ENCODE peak calls at places on chromosomes 7 and 10, in eight cellular contexts. One of them, this sample, is unnamed.

GRCh38 chr10:114538544-114538906 is 119.5 kb downstream of the ABLIM1 start:
- DNase-seq in stimulated activated CD4-positive, alpha-beta T cell treated with anti-CD3 and anti-CD28 coated beads, Interleukin-1b, Interleukin-23, amount 100 ng/mL, for 1 hour: no peak
- DNase-seq in effector memory CD4-positive, alpha-beta T cell: peak
- DNase-seq in AG08395: no peak
- DNase-seq in NCI-H460: no peak
- DNase-seq in ovary: no peak
- DNase-seq in iris pigment epithelial cell: no peak
- DNase-seq in GM23248: no peak
- DNase-seq in this sample: no peak

GRCh38 chr7:7201583-7202374 is 19.4 kb downstream of the C1GALT1 start:
- DNase-seq in AG08395: no peak
- DNase-seq in effector memory CD4-positive, alpha-beta T cell: no peak
- DNase-seq in ovary: no peak
- DNase-seq in NCI-H460: no peak
- DNase-seq in stimulated activated CD4-positive, alpha-beta T cell treated with anti-CD3 and anti-CD28 coated beads, Interleukin-1b, Interleukin-23, amount 100 ng/mL, for 1 hour: peak
- DNase-seq in iris pigment epithelial cell: no peak
- DNase-seq in GM23248: no peak
- DNase-seq in this sample: no peak

GRCh38 chr7:129417073-129417472 is 17.2 kb upstream of the STRIP2 start:
- DNase-seq in iris pigment epithelial cell: no peak
- DNase-seq in ovary: no peak
- DNase-seq in stimulated activated CD4-positive, alpha-beta T cell treated with anti-CD3 and anti-CD28 coated beads, Interleukin-1b, Interleukin-23, amount 100 ng/mL, for 1 hour: no peak
- DNase-seq in NCI-H460: no peak
- DNase-seq in GM23248: no peak
- DNase-seq in AG08395: no peak
- DNase-seq in effector memory CD4-positive, alpha-beta T cell: no peak
- DNase-seq in this sample: no peak

GRCh38 chr7:40836218-40836617 is 701.4 kb downstream of the SUGCT start:
- DNase-seq in ovary: no peak
- DNase-seq in iris pigment epithelial cell: peak
- DNase-seq in AG08395: no peak
- DNase-seq in GM23248: no peak
- DNase-seq in NCI-H460: no peak
- DNase-seq in effector memory CD4-positive, alpha-beta T cell: no peak
- DNase-seq in stimulated activated CD4-positive, alpha-beta T cell treated with anti-CD3 and anti-CD28 coated beads, Interleukin-1b, Interleukin-23, amount 100 ng/mL, for 1 hour: no peak
- DNase-seq in this sample: no peak

GRCh38 chr7:27180431-27181175 is 4.4 kb downstream of the HOXA11 start:
- DNase-seq in stimulated activated CD4-positive, alpha-beta T cell treated with anti-CD3 and anti-CD28 coated beads, Interleukin-1b, Interleukin-23, amount 100 ng/mL, for 1 hour: no peak
- DNase-seq in AG08395: no peak
- DNase-seq in NCI-H460: no peak
- DNase-seq in GM23248: no peak
- DNase-seq in ovary: no peak
- DNase-seq in effector memory CD4-positive, alpha-beta T cell: no peak
- DNase-seq in iris pigment epithelial cell: no peak
- DNase-seq in this sample: no peak

GRCh38 chr7:2689951-2690705 is 2.1 kb downstream of the AMZ1 start:
- DNase-seq in ovary: no peak
- DNase-seq in iris pigment epithelial cell: peak
- DNase-seq in NCI-H460: no peak
- DNase-seq in stimulated activated CD4-positive, alpha-beta T cell treated with anti-CD3 and anti-CD28 coated beads, Interleukin-1b, Interleukin-23, amount 100 ng/mL, for 1 hour: no peak
- DNase-seq in AG08395: no peak
- DNase-seq in effector memory CD4-positive, alpha-beta T cell: no peak
- DNase-seq in GM23248: peak
- DNase-seq in this sample: no peak

GRCh38 chr7:124996778-124997177 is 67.2 kb upstream of the POT1 start:
- DNase-seq in AG08395: no peak
- DNase-seq in ovary: no peak
- DNase-seq in effector memory CD4-positive, alpha-beta T cell: no peak
- DNase-seq in iris pigment epithelial cell: peak
- DNase-seq in NCI-H460: peak
- DNase-seq in stimulated activated CD4-positive, alpha-beta T cell treated with anti-CD3 and anti-CD28 coated beads, Interleukin-1b, Interleukin-23, amount 100 ng/mL, for 1 hour: no peak
- DNase-seq in GM23248: peak
- DNase-seq in this sample: no peak

GRCh38 chr7:85234746-85235145 is 47.9 kb upstream of the SEMA3D start:
- DNase-seq in AG08395: no peak
- DNase-seq in iris pigment epithelial cell: no peak
- DNase-seq in stimulated activated CD4-positive, alpha-beta T cell treated with anti-CD3 and anti-CD28 coated beads, Interleukin-1b, Interleukin-23, amount 100 ng/mL, for 1 hour: no peak
- DNase-seq in effector memory CD4-positive, alpha-beta T cell: no peak
- DNase-seq in ovary: no peak
- DNase-seq in NCI-H460: no peak
- DNase-seq in GM23248: no peak
- DNase-seq in this sample: no peak

GRCh38 chr10:55746002-55746401 is 615.1 kb downstream of the ZWINT start:
- DNase-seq in effector memory CD4-positive, alpha-beta T cell: no peak
- DNase-seq in ovary: no peak
- DNase-seq in AG08395: no peak
- DNase-seq in stimulated activated CD4-positive, alpha-beta T cell treated with anti-CD3 and anti-CD28 coated beads, Interleukin-1b, Interleukin-23, amount 100 ng/mL, for 1 hour: no peak
- DNase-seq in NCI-H460: no peak
- DNase-seq in iris pigment epithelial cell: no peak
- DNase-seq in GM23248: no peak
- DNase-seq in this sample: no peak

GRCh38 chr7:158828343-158829020 is 827 bp downstream of the ESYT2 start:
- DNase-seq in GM23248: peak
- DNase-seq in stimulated activated CD4-positive, alpha-beta T cell treated with anti-CD3 and anti-CD28 coated beads, Interleukin-1b, Interleukin-23, amount 100 ng/mL, for 1 hour: no peak
- DNase-seq in iris pigment epithelial cell: peak
- DNase-seq in NCI-H460: no peak
- DNase-seq in effector memory CD4-positive, alpha-beta T cell: no peak
- DNase-seq in AG08395: no peak
- DNase-seq in ovary: peak
- DNase-seq in this sample: peak

GRCh38 chr10:58440484-58440883 is 55.3 kb downstream of the TFAM start:
- DNase-seq in iris pigment epithelial cell: no peak
- DNase-seq in NCI-H460: no peak
- DNase-seq in effector memory CD4-positive, alpha-beta T cell: no peak
- DNase-seq in AG08395: no peak
- DNase-seq in stimulated activated CD4-positive, alpha-beta T cell treated with anti-CD3 and anti-CD28 coated beads, Interleukin-1b, Interleukin-23, amount 100 ng/mL, for 1 hour: no peak
- DNase-seq in ovary: no peak
- DNase-seq in GM23248: no peak
- DNase-seq in this sample: no peak

GRCh38 chr7:1312098-1313070 is 79.7 kb downstream of the UNCX start:
- DNase-seq in ovary: no peak
- DNase-seq in iris pigment epithelial cell: no peak
- DNase-seq in AG08395: no peak
- DNase-seq in stimulated activated CD4-positive, alpha-beta T cell treated with anti-CD3 and anti-CD28 coated beads, Interleukin-1b, Interleukin-23, amount 100 ng/mL, for 1 hour: no peak
- DNase-seq in GM23248: no peak
- DNase-seq in NCI-H460: no peak
- DNase-seq in effector memory CD4-positive, alpha-beta T cell: no peak
- DNase-seq in this sample: peak

GRCh38 chr10:79137826-79138225 is 69.1 kb downstream of the ZMIZ1 start:
- DNase-seq in AG08395: no peak
- DNase-seq in GM23248: no peak
- DNase-seq in iris pigment epithelial cell: no peak
- DNase-seq in ovary: peak
- DNase-seq in effector memory CD4-positive, alpha-beta T cell: no peak
- DNase-seq in NCI-H460: no peak
- DNase-seq in stimulated activated CD4-positive, alpha-beta T cell treated with anti-CD3 and anti-CD28 coated beads, Interleukin-1b, Interleukin-23, amount 100 ng/mL, for 1 hour: no peak
- DNase-seq in this sample: no peak

GRCh38 chr7:112942981-112943380 is 143.6 kb downstream of the GPR85 start:
- DNase-seq in NCI-H460: no peak
- DNase-seq in AG08395: no peak
- DNase-seq in GM23248: no peak
- DNase-seq in iris pigment epithelial cell: no peak
- DNase-seq in ovary: no peak
- DNase-seq in stimulated activated CD4-positive, alpha-beta T cell treated with anti-CD3 and anti-CD28 coated beads, Interleukin-1b, Interleukin-23, amount 100 ng/mL, for 1 hour: no peak
- DNase-seq in effector memory CD4-positive, alpha-beta T cell: no peak
- DNase-seq in this sample: no peak

GRCh38 chr10:60572511-60573194 is 183.0 kb upstream of the ANK3 start:
- DNase-seq in iris pigment epithelial cell: peak
- DNase-seq in effector memory CD4-positive, alpha-beta T cell: no peak
- DNase-seq in GM23248: peak
- DNase-seq in stimulated activated CD4-positive, alpha-beta T cell treated with anti-CD3 and anti-CD28 coated beads, Interleukin-1b, Interleukin-23, amount 100 ng/mL, for 1 hour: no peak
- DNase-seq in AG08395: peak
- DNase-seq in NCI-H460: peak
- DNase-seq in ovary: peak
- DNase-seq in this sample: peak

GRCh38 chr10:15181576-15182156 is 13.2 kb upstream of the NMT2 start:
- DNase-seq in GM23248: no peak
- DNase-seq in ovary: no peak
- DNase-seq in NCI-H460: no peak
- DNase-seq in AG08395: no peak
- DNase-seq in stimulated activated CD4-positive, alpha-beta T cell treated with anti-CD3 and anti-CD28 coated beads, Interleukin-1b, Interleukin-23, amount 100 ng/mL, for 1 hour: no peak
- DNase-seq in iris pigment epithelial cell: no peak
- DNase-seq in effector memory CD4-positive, alpha-beta T cell: no peak
- DNase-seq in this sample: no peak

GRCh38 chr7:90938371-90938770 is 325.9 kb upstream of the FZD1 start:
- DNase-seq in effector memory CD4-positive, alpha-beta T cell: no peak
- DNase-seq in ovary: no peak
- DNase-seq in AG08395: no peak
- DNase-seq in iris pigment epithelial cell: peak
- DNase-seq in stimulated activated CD4-positive, alpha-beta T cell treated with anti-CD3 and anti-CD28 coated beads, Interleukin-1b, Interleukin-23, amount 100 ng/mL, for 1 hour: no peak
- DNase-seq in GM23248: peak
- DNase-seq in NCI-H460: no peak
- DNase-seq in this sample: no peak

GRCh38 chr7:128197586-128197985 is 43.5 kb upstream of the LEP start:
- DNase-seq in AG08395: peak
- DNase-seq in iris pigment epithelial cell: no peak
- DNase-seq in ovary: no peak
- DNase-seq in NCI-H460: no peak
- DNase-seq in stimulated activated CD4-positive, alpha-beta T cell treated with anti-CD3 and anti-CD28 coated beads, Interleukin-1b, Interleukin-23, amount 100 ng/mL, for 1 hour: no peak
- DNase-seq in effector memory CD4-positive, alpha-beta T cell: no peak
- DNase-seq in GM23248: peak
- DNase-seq in this sample: no peak

GRCh38 chr7:92809397-92810241 is 26.8 kb downstream of the CDK6 start:
- DNase-seq in NCI-H460: peak
- DNase-seq in stimulated activated CD4-positive, alpha-beta T cell treated with anti-CD3 and anti-CD28 coated beads, Interleukin-1b, Interleukin-23, amount 100 ng/mL, for 1 hour: no peak
- DNase-seq in AG08395: peak
- DNase-seq in effector memory CD4-positive, alpha-beta T cell: peak
- DNase-seq in GM23248: peak
- DNase-seq in ovary: peak
- DNase-seq in iris pigment epithelial cell: peak
- DNase-seq in this sample: peak

GRCh38 chr10:64115913-64116643 is 594.9 kb downstream of the REEP3 start:
- DNase-seq in effector memory CD4-positive, alpha-beta T cell: no peak
- DNase-seq in NCI-H460: peak
- DNase-seq in GM23248: peak
- DNase-seq in ovary: no peak
- DNase-seq in AG08395: no peak
- DNase-seq in stimulated activated CD4-positive, alpha-beta T cell treated with anti-CD3 and anti-CD28 coated beads, Interleukin-1b, Interleukin-23, amount 100 ng/mL, for 1 hour: no peak
- DNase-seq in iris pigment epithelial cell: peak
- DNase-seq in this sample: no peak

GRCh38 chr7:114225784-114226183 is 188.8 kb upstream of the FOXP2 start:
- DNase-seq in ovary: no peak
- DNase-seq in NCI-H460: no peak
- DNase-seq in GM23248: no peak
- DNase-seq in stimulated activated CD4-positive, alpha-beta T cell treated with anti-CD3 and anti-CD28 coated beads, Interleukin-1b, Interleukin-23, amount 100 ng/mL, for 1 hour: no peak
- DNase-seq in effector memory CD4-positive, alpha-beta T cell: no peak
- DNase-seq in AG08395: no peak
- DNase-seq in iris pigment epithelial cell: no peak
- DNase-seq in this sample: no peak

GRCh38 chr7:55362927-55363326 is 2.2 kb upstream of the LANCL2 start:
- DNase-seq in stimulated activated CD4-positive, alpha-beta T cell treated with anti-CD3 and anti-CD28 coated beads, Interleukin-1b, Interleukin-23, amount 100 ng/mL, for 1 hour: no peak
- DNase-seq in NCI-H460: no peak
- DNase-seq in ovary: no peak
- DNase-seq in iris pigment epithelial cell: no peak
- DNase-seq in effector memory CD4-positive, alpha-beta T cell: no peak
- DNase-seq in AG08395: no peak
- DNase-seq in GM23248: no peak
- DNase-seq in this sample: no peak

GRCh38 chr10:5480162-5480931 is 19.0 kb downstream of the CALML5 start:
- DNase-seq in AG08395: no peak
- DNase-seq in effector memory CD4-positive, alpha-beta T cell: no peak
- DNase-seq in GM23248: no peak
- DNase-seq in iris pigment epithelial cell: no peak
- DNase-seq in stimulated activated CD4-positive, alpha-beta T cell treated with anti-CD3 and anti-CD28 coated beads, Interleukin-1b, Interleukin-23, amount 100 ng/mL, for 1 hour: no peak
- DNase-seq in NCI-H460: no peak
- DNase-seq in ovary: no peak
- DNase-seq in this sample: no peak

GRCh38 chr7:129757991-129758390 is 146.5 kb downstream of the NRF1 start:
- DNase-seq in effector memory CD4-positive, alpha-beta T cell: no peak
- DNase-seq in GM23248: no peak
- DNase-seq in stimulated activated CD4-positive, alpha-beta T cell treated with anti-CD3 and anti-CD28 coated beads, Interleukin-1b, Interleukin-23, amount 100 ng/mL, for 1 hour: no peak
- DNase-seq in NCI-H460: no peak
- DNase-seq in iris pigment epithelial cell: no peak
- DNase-seq in AG08395: no peak
- DNase-seq in ovary: no peak
- DNase-seq in this sample: no peak

GRCh38 chr7:64880322-64881297 is 22.5 kb upstream of the ZNF273 start:
- DNase-seq in iris pigment epithelial cell: no peak
- DNase-seq in AG08395: no peak
- DNase-seq in GM23248: no peak
- DNase-seq in ovary: no peak
- DNase-seq in effector memory CD4-positive, alpha-beta T cell: no peak
- DNase-seq in NCI-H460: no peak
- DNase-seq in stimulated activated CD4-positive, alpha-beta T cell treated with anti-CD3 and anti-CD28 coated beads, Interleukin-1b, Interleukin-23, amount 100 ng/mL, for 1 hour: no peak
- DNase-seq in this sample: no peak

GRCh38 chr7:149870701-149871483 is 2.9 kb upstream of the ATP6V0E2 start:
- DNase-seq in GM23248: no peak
- DNase-seq in iris pigment epithelial cell: no peak
- DNase-seq in ovary: no peak
- DNase-seq in stimulated activated CD4-positive, alpha-beta T cell treated with anti-CD3 and anti-CD28 coated beads, Interleukin-1b, Interleukin-23, amount 100 ng/mL, for 1 hour: no peak
- DNase-seq in effector memory CD4-positive, alpha-beta T cell: no peak
- DNase-seq in NCI-H460: no peak
- DNase-seq in AG08395: no peak
- DNase-seq in this sample: no peak

GRCh38 chr10:117218654-117219053 is 21.4 kb downstream of the KCNK18 start:
- DNase-seq in effector memory CD4-positive, alpha-beta T cell: no peak
- DNase-seq in iris pigment epithelial cell: no peak
- DNase-seq in AG08395: no peak
- DNase-seq in GM23248: no peak
- DNase-seq in NCI-H460: no peak
- DNase-seq in ovary: no peak
- DNase-seq in stimulated activated CD4-positive, alpha-beta T cell treated with anti-CD3 and anti-CD28 coated beads, Interleukin-1b, Interleukin-23, amount 100 ng/mL, for 1 hour: no peak
- DNase-seq in this sample: no peak

GRCh38 chr7:97024209-97025129 is at the start of gene DLX5:
- DNase-seq in AG08395: peak
- DNase-seq in NCI-H460: no peak
- DNase-seq in ovary: no peak
- DNase-seq in stimulated activated CD4-positive, alpha-beta T cell treated with anti-CD3 and anti-CD28 coated beads, Interleukin-1b, Interleukin-23, amount 100 ng/mL, for 1 hour: no peak
- DNase-seq in effector memory CD4-positive, alpha-beta T cell: no peak
- DNase-seq in GM23248: peak
- DNase-seq in iris pigment epithelial cell: no peak
- DNase-seq in this sample: no peak

GRCh38 chr10:89887830-89888229 is 186.4 kb downstream of the KIF20B start:
- DNase-seq in stimulated activated CD4-positive, alpha-beta T cell treated with anti-CD3 and anti-CD28 coated beads, Interleukin-1b, Interleukin-23, amount 100 ng/mL, for 1 hour: no peak
- DNase-seq in GM23248: peak
- DNase-seq in iris pigment epithelial cell: peak
- DNase-seq in NCI-H460: no peak
- DNase-seq in ovary: no peak
- DNase-seq in effector memory CD4-positive, alpha-beta T cell: no peak
- DNase-seq in AG08395: no peak
- DNase-seq in this sample: no peak

GRCh38 chr10:14439451-14440259 is 108.9 kb upstream of the FRMD4A start:
- DNase-seq in NCI-H460: no peak
- DNase-seq in iris pigment epithelial cell: no peak
- DNase-seq in ovary: no peak
- DNase-seq in effector memory CD4-positive, alpha-beta T cell: no peak
- DNase-seq in AG08395: no peak
- DNase-seq in GM23248: peak
- DNase-seq in stimulated activated CD4-positive, alpha-beta T cell treated with anti-CD3 and anti-CD28 coated beads, Interleukin-1b, Interleukin-23, amount 100 ng/mL, for 1 hour: no peak
- DNase-seq in this sample: no peak

GRCh38 chr7:128877756-128878120 is 15.1 kb downstream of the ATP6V1F start:
- DNase-seq in iris pigment epithelial cell: no peak
- DNase-seq in GM23248: no peak
- DNase-seq in NCI-H460: no peak
- DNase-seq in stimulated activated CD4-positive, alpha-beta T cell treated with anti-CD3 and anti-CD28 coated beads, Interleukin-1b, Interleukin-23, amount 100 ng/mL, for 1 hour: no peak
- DNase-seq in AG08395: no peak
- DNase-seq in ovary: no peak
- DNase-seq in effector memory CD4-positive, alpha-beta T cell: no peak
- DNase-seq in this sample: no peak

GRCh38 chr10:30510184-30510931 is 76.4 kb downstream of the MAP3K8 start:
- DNase-seq in ovary: no peak
- DNase-seq in effector memory CD4-positive, alpha-beta T cell: no peak
- DNase-seq in NCI-H460: peak
- DNase-seq in AG08395: peak
- DNase-seq in iris pigment epithelial cell: peak
- DNase-seq in stimulated activated CD4-positive, alpha-beta T cell treated with anti-CD3 and anti-CD28 coated beads, Interleukin-1b, Interleukin-23, amount 100 ng/mL, for 1 hour: no peak
- DNase-seq in GM23248: peak
- DNase-seq in this sample: no peak

GRCh38 chr7:98040626-98041025 is 50.6 kb upstream of the OCM2 start:
- DNase-seq in iris pigment epithelial cell: no peak
- DNase-seq in GM23248: no peak
- DNase-seq in effector memory CD4-positive, alpha-beta T cell: no peak
- DNase-seq in AG08395: no peak
- DNase-seq in ovary: no peak
- DNase-seq in stimulated activated CD4-positive, alpha-beta T cell treated with anti-CD3 and anti-CD28 coated beads, Interleukin-1b, Interleukin-23, amount 100 ng/mL, for 1 hour: no peak
- DNase-seq in NCI-H460: no peak
- DNase-seq in this sample: no peak

GRCh38 chr10:3924344-3924743 is 139.3 kb upstream of the KLF6 start:
- DNase-seq in iris pigment epithelial cell: peak
- DNase-seq in GM23248: peak
- DNase-seq in effector memory CD4-positive, alpha-beta T cell: no peak
- DNase-seq in NCI-H460: no peak
- DNase-seq in stimulated activated CD4-positive, alpha-beta T cell treated with anti-CD3 and anti-CD28 coated beads, Interleukin-1b, Interleukin-23, amount 100 ng/mL, for 1 hour: no peak
- DNase-seq in AG08395: peak
- DNase-seq in ovary: no peak
- DNase-seq in this sample: no peak